ENCODE peak calls at places on chromosomes 1 and 21, in ten cellular contexts. E is cardiac fibroblast; Z is caudate nucleus; J is activated T-helper 9 cell treated with anti-CD3 and anti-CD28 coated beads, Interleukin-2, amount 50 U/mL, for 16 hours; L is neural crest cell; A is heart right ventricle; G is substantia nigra; F is T-helper 1 cell; K is left ventricle myocardium inferior; Q is EL. W is an unnamed sample.

GRCh38 chr1:27571439-27572018 is 32.4 kb downstream of the AHDC1 start:
- DNase-seq in E (no peak), Z (no peak), J (no peak), L (no peak), A (peak), G (no peak), F (no peak), K (peak), Q (no peak), W (no peak)

GRCh38 chr1:244817415-244817894 is 18.0 kb upstream of the COX20 start:
- DNase-seq in E (no peak), Z (no peak), J (no peak), L (no peak), A (no peak), G (no peak), F (no peak), K (no peak), Q (no peak), W (no peak)

GRCh38 chr1:204565617-204566582 is 49.7 kb downstream of the MDM4 start:
- DNase-seq in E (peak), Z (no peak), J (peak), L (peak), A (no peak), G (no peak), F (peak), K (no peak), Q (peak), W (peak)

GRCh38 chr21:27201197-27201596 is 234.3 kb upstream of the ADAMTS5 start:
- DNase-seq in E (no peak), Z (no peak), J (no peak), L (no peak), A (no peak), G (no peak), F (no peak), K (no peak), Q (peak), W (no peak)

GRCh38 chr1:77489910-77490309 is 192.5 kb downstream of the ZZZ3 start:
- DNase-seq in E (peak), Z (no peak), J (no peak), L (no peak), A (no peak), G (no peak), F (no peak), K (no peak), Q (peak), W (no peak)

GRCh38 chr1:154935749-154936415 is 637 bp downstream of the PMVK start:
- DNase-seq in E (no peak), Z (no peak), J (no peak), L (no peak), A (no peak), G (no peak), F (no peak), K (no peak), Q (no peak), W (peak)

GRCh38 chr1:223204424-223204823 is 61.4 kb upstream of the TLR5 start:
- DNase-seq in E (no peak), Z (no peak), J (no peak), L (no peak), A (no peak), G (no peak), F (no peak), K (no peak), Q (no peak), W (no peak)

GRCh38 chr1:232968965-232969364 is 18.6 kb downstream of the NTPCR start:
- DNase-seq in E (peak), Z (no peak), J (no peak), L (no peak), A (peak), G (peak), F (no peak), K (peak), Q (peak), W (no peak)

W was measured in GM12865.